ENCODE peak calls at places on chromosome 4, in four cellular contexts. M, B, H and J are unnamed samples.

GRCh38 chr4:121246698-121247097 is 82.6 kb upstream of the TNIP3 start:
- DNase-seq in B (no peak), H (no peak), M (no peak), J (no peak)

GRCh38 chr4:8198906-8199593 is at the start of gene SH3TC1:
- DNase-seq in H (peak), B (peak), M (no peak), J (peak)

GRCh38 chr4:170226288-170226687 is 136.5 kb upstream of the AADAT start:
- DNase-seq in B (no peak), H (no peak), M (no peak), J (no peak)

GRCh38 chr4:186104114-186104894 is at the start of gene FAM149A:
- DNase-seq in B (no peak), M (no peak), H (peak), J (peak)

GRCh38 chr4:150150545-150151156 is 72.4 kb downstream of the DCLK2 start:
- DNase-seq in M (no peak), H (no peak), B (no peak), J (no peak)

GRCh38 chr4:1014395-1015167 is 3.2 kb downstream of the FGFRL1 start:
- DNase-seq in B (no peak), H (no peak), M (no peak), J (no peak)

GRCh38 chr4:128451270-128451905 is 163.8 kb upstream of the PGRMC2 start:
- DNase-seq in M (no peak), H (no peak), B (no peak), J (no peak)

GRCh38 chr4:182145360-182145905 is 97.8 kb upstream of the TENM3 start:
- DNase-seq in B (peak), H (no peak), M (no peak), J (no peak)

GRCh38 chr4:8392591-8393190 is 47.8 kb downstream of the ACOX3 start:
- DNase-seq in M (no peak), H (no peak), B (no peak), J (no peak)